ENCODE peak calls at places on chromosomes 13 and 19, in four cellular contexts. Y, J, B and S are unnamed samples.

GRCh38 chr13:26011996-26012688 is 39.7 kb downstream of the SHISA2 start:
- DNase-seq in Y (no peak), J (peak; percentile 81), B (peak; percentile 37), S (peak; percentile 29)

GRCh38 chr19:934865-935422 is 9.1 kb downstream of the ARID3A start:
- DNase-seq in Y (peak; percentile 88), J (no peak), B (no peak), S (no peak)

GRCh38 chr13:26075498-26075897 is 23.7 kb upstream of the SHISA2 start:
- DNase-seq in Y (no peak), J (no peak), B (no peak), S (no peak)

GRCh38 chr13:44755872-44756271 is 179.7 kb upstream of the TSC22D1 start:
- DNase-seq in Y (no peak), J (no peak), B (no peak), S (no peak)

GRCh38 chr13:110638814-110639806 is 23.8 kb downstream of the NAXD start:
- DNase-seq in Y (no peak), J (no peak), B (no peak), S (no peak)

GRCh38 chr13:50393641-50394040 is 378.4 kb downstream of the KCNRG start:
- DNase-seq in Y (no peak), J (no peak), B (no peak), S (no peak)

GRCh38 chr19:10855879-10856522 is 7.8 kb downstream of the C19orf38 start:
- DNase-seq in Y (no peak), J (no peak), B (no peak), S (no peak)

GRCh38 chr13:74683411-74683810 is 549.2 kb upstream of the KLF12 start:
- DNase-seq in Y (no peak), J (no peak), B (no peak), S (peak; percentile 2)

GRCh38 chr13:56615572-56615971 is 525.1 kb upstream of the PRR20A start:
- DNase-seq in Y (no peak), J (no peak), B (no peak), S (no peak)

GRCh38 chr13:111952814-111953213 is 114.1 kb upstream of the SOX1 start:
- DNase-seq in Y (no peak), J (no peak), B (no peak), S (no peak)

GRCh38 chr19:50912102-50912599 is 956 bp upstream of the KLK4 start:
- DNase-seq in Y (no peak), J (no peak), B (no peak), S (no peak)

GRCh38 chr13:90447735-90448103 is 899.8 kb upstream of the MIR17HG start:
- DNase-seq in Y (no peak), J (no peak), B (no peak), S (no peak)

GRCh38 chr13:99105160-99105559 is 95.5 kb upstream of the UBAC2 start:
- DNase-seq in Y (no peak), J (no peak), B (no peak), S (no peak)